ENCODE peak calls at places on chromosomes 3 and 15, in six cellular contexts. A is astrocyte of the spinal cord, Q is HFF-Myc, X is fibroblast of pulmonary artery, U is adrenal gland, N is kidney. T is an unnamed sample.

GRCh38 chr15:47184003-47184404 is 533.3 kb upstream of the SEMA6D start:
- DNase-seq in A (no peak), Q (no peak), X (no peak), U (no peak), N (peak; percentile 81), T (no peak)

GRCh38 chr15:74040115-74040850 is 42.1 kb downstream of the GOLGA6A start:
- DNase-seq in A (peak; percentile 97), Q (peak; percentile 81), X (peak; percentile 98), U (peak; percentile 64), N (peak; percentile 87), T (no peak)

GRCh38 chr3:138440137-138440536 is 5.7 kb downstream of the ESYT3 start:
- DNase-seq in A (no peak), Q (no peak), X (no peak), U (no peak), N (no peak), T (peak; percentile 51)

GRCh38 chr15:50055333-50056278 is 63.4 kb downstream of the ATP8B4 start:
- DNase-seq in A (peak; percentile 81), Q (peak; percentile 3), X (peak; percentile 93), U (peak; percentile 22), N (no peak), T (no peak)

GRCh38 chr3:150890831-150891230 is 14.4 kb downstream of the MINDY4B start:
- DNase-seq in A (no peak), Q (no peak), X (no peak), U (no peak), N (no peak), T (no peak)

GRCh38 chr3:133426721-133427120 is 26.9 kb downstream of the BFSP2 start:
- DNase-seq in A (peak; percentile 16), Q (no peak), X (peak; percentile 63), U (no peak), N (no peak), T (peak; percentile 79)

GRCh38 chr3:13782501-13782900 is 97.4 kb downstream of the WNT7A start:
- DNase-seq in A (no peak), Q (no peak), X (no peak), U (no peak), N (peak; percentile 23), T (no peak)

GRCh38 chr3:38555149-38555840 is 59.2 kb downstream of the EXOG start:
- DNase-seq in A (no peak), Q (no peak), X (no peak), U (no peak), N (peak; percentile 25), T (no peak)

GRCh38 chr3:169812124-169812843 is 386 bp upstream of the LRRIQ4 start:
- DNase-seq in A (peak; percentile 76), Q (no peak), X (peak; percentile 69), U (peak; percentile 54), N (peak; percentile 91), T (no peak)

GRCh38 chr3:169811606-169812123 is 1.0 kb upstream of the LRRIQ4 start:
- DNase-seq in A (peak; percentile 70), Q (peak; percentile 59), X (peak; percentile 73), U (no peak), N (no peak), T (peak; percentile 66)

GRCh38 chr3:169812844-169813677 is at the start of the genes LRRC34 and LRRIQ4:
- DNase-seq in A (peak; percentile 66), Q (peak; percentile 89), X (peak; percentile 72), U (peak; percentile 57), N (peak; percentile 89), T (no peak)

GRCh38 chr3:169815590-169816150 is 3.0 kb upstream of the LRRC34 start:
- DNase-seq in A (no peak), Q (no peak), X (no peak), U (no peak), N (no peak), T (no peak)

GRCh38 chr3:169813757-169814517 is 1.2 kb upstream of the LRRC34 start:
- DNase-seq in A (no peak), Q (no peak), X (peak; percentile 10), U (no peak), N (no peak), T (no peak)
- TF ChIP-seq CTCF in A (peak; percentile 22), Q (peak; percentile 19), X (peak; percentile 22), U (no peak), N (peak; percentile 13), T (peak; percentile 44)

GRCh38 chr3:66693461-66693912 is 192.7 kb upstream of the LRIG1 start:
- DNase-seq in A (peak; percentile 43), Q (no peak), X (peak; percentile 38), U (no peak), N (no peak), T (peak; percentile 37)
- H3K4me3 ChIP-seq in A (no peak overlapping the region), Q (no peak overlapping the region), X (no peak overlapping the region), U (no peak overlapping the region), N (peak overlapping the region; percentile 47), T (peak overlapping the region; percentile 15)

GRCh38 chr15:36428102-36428845 is 151.2 kb upstream of the CDIN1 start:
- DNase-seq in A (peak; percentile 99), Q (peak; percentile 99), X (peak; percentile 98), U (peak; percentile 61), N (no peak), T (peak; percentile 24)
- TF ChIP-seq CTCF in A (no peak), Q (no peak), X (no peak), U (no peak), N (no peak), T (no peak)

GRCh38 chr3:4351164-4351855 is 48.1 kb downstream of the SETMAR start:
- DNase-seq in A (no peak), Q (no peak), X (peak; percentile 76), U (no peak), N (no peak), T (peak; percentile 53)
- H3K4me3 ChIP-seq in A (no peak overlapping the region), Q (no peak overlapping the region), X (peak overlapping the region; percentile 48), U (peak overlapping the region; percentile 10), N (no peak overlapping the region), T (peak overlapping the region; percentile 30)